ENCODE peak calls at places on chromosome 20, in four cellular contexts. N is ecto neural progenitor cell, U is mucosa of gallbladder, R is sciatic nerve. L is an unnamed sample.

GRCh38 chr20:22921595-22922421 is 113.3 kb upstream of the SSTR4 start:
- DNase-seq in N (no peak), U (no peak), R (no peak), L (no peak)

GRCh38 chr20:19406371-19406770 is 193.9 kb downstream of the SLC24A3 start:
- DNase-seq in R (no peak), U (no peak), N (no peak), L (no peak)

GRCh38 chr20:38170914-38171300 is 5.8 kb upstream of the TGM2 start:
- DNase-seq in R (no peak), N (no peak), U (no peak), L (no peak)

GRCh38 chr20:44776977-44777376 is 31.3 kb downstream of the KCNK15 start:
- DNase-seq in U (no peak), R (no peak), N (peak; percentile 59), L (no peak)

GRCh38 chr20:22106308-22106938 is 401.0 kb downstream of the PAX1 start:
- DNase-seq in N (no peak), R (no peak), U (no peak), L (no peak)

GRCh38 chr20:33658510-33658909 is 3.6 kb upstream of the C20orf144 start:
- DNase-seq in U (no peak), R (no peak), N (no peak), L (no peak)

GRCh38 chr20:32623667-32624157 is 38.6 kb upstream of the NOL4L start:
- DNase-seq in U (no peak), N (no peak), R (no peak), L (no peak)

GRCh38 chr20:62227977-62228958 is 8.2 kb upstream of the HRH3 start:
- DNase-seq in U (no peak), N (no peak), R (no peak), L (no peak)

GRCh38 chr20:50734730-50735679 is 3.6 kb downstream of the PARD6B start:
- DNase-seq in R (no peak), N (no peak), U (no peak), L (no peak)

GRCh38 chr20:45883100-45883469 is 2.1 kb downstream of the ZSWIM1 start:
- DNase-seq in U (no peak), N (no peak), R (no peak), L (no peak)

GRCh38 chr20:1900321-1900791 is 5.1 kb downstream of the SIRPA start:
- DNase-seq in N (peak; percentile 71), R (peak; percentile 68), U (peak; percentile 39), L (no peak)

GRCh38 chr20:59268827-59269226 is 31.6 kb upstream of the EDN3 start:
- DNase-seq in N (no peak), U (no peak), R (no peak), L (no peak)

GRCh38 chr20:58740356-58741308 is 48.0 kb downstream of the NPEPL1 start:
- DNase-seq in N (no peak), U (no peak), R (no peak), L (no peak)

GRCh38 chr20:42441196-42441861 is 748.4 kb downstream of the PTPRT start:
- DNase-seq in N (no peak), U (no peak), R (no peak), L (no peak)

GRCh38 chr20:57680131-57680716 is 29.6 kb downstream of the PMEPA1 start:
- DNase-seq in R (no peak), U (no peak), N (no peak), L (no peak)

GRCh38 chr20:10920396-10920795 is 246.6 kb upstream of the JAG1 start:
- DNase-seq in N (no peak), U (no peak), R (no peak), L (no peak)

GRCh38 chr20:4919047-4919704 is 82.1 kb downstream of the SLC23A2 start:
- DNase-seq in R (no peak), U (no peak), N (no peak), L (no peak)

GRCh38 chr20:9339708-9340107 is 174.7 kb upstream of the LAMP5 start:
- DNase-seq in R (no peak), N (no peak), U (no peak), L (no peak)

GRCh38 chr20:4326194-4327065 is 311.1 kb upstream of the RNF24 start:
- DNase-seq in N (peak; percentile 9), U (no peak), R (no peak), L (no peak)

L was measured in coronary artery.